ENCODE peak calls at places on chromosomes 6 and 20, in eight cellular contexts. One of them, this sample, is unnamed.

GRCh38 chr6:16060039-16060438 is 68.8 kb upstream of the MYLIP start:
- DNase-seq in SK-N-SH: no peak
- DNase-seq in fibroblast of mammary gland: no peak
- DNase-seq in NCI-H2029 treated with DMSO at 0.1 percent for 48 hours: peak
- DNase-seq in chondrocyte: no peak
- DNase-seq in SK-N-DZ: no peak
- DNase-seq in AG04450: no peak
- DNase-seq in sciatic nerve: no peak
- DNase-seq in this sample: no peak

GRCh38 chr20:64139200-64140081 is 24.8 kb upstream of the MYT1 start:
- DNase-seq in SK-N-SH: peak
- DNase-seq in fibroblast of mammary gland: no peak
- DNase-seq in NCI-H2029 treated with DMSO at 0.1 percent for 48 hours: no peak
- DNase-seq in chondrocyte: no peak
- DNase-seq in SK-N-DZ: no peak
- DNase-seq in AG04450: no peak
- DNase-seq in sciatic nerve: peak
- DNase-seq in this sample: no peak

GRCh38 chr20:46330072-46330763 is 21.9 kb upstream of the CDH22 start:
- DNase-seq in SK-N-SH: peak
- DNase-seq in fibroblast of mammary gland: no peak
- DNase-seq in NCI-H2029 treated with DMSO at 0.1 percent for 48 hours: peak
- DNase-seq in chondrocyte: no peak
- DNase-seq in SK-N-DZ: no peak
- DNase-seq in AG04450: no peak
- DNase-seq in sciatic nerve: no peak
- DNase-seq in this sample: no peak

GRCh38 chr6:93040375-93040774 is 379.0 kb downstream of the EPHA7 start:
- DNase-seq in SK-N-SH: no peak
- DNase-seq in fibroblast of mammary gland: no peak
- DNase-seq in NCI-H2029 treated with DMSO at 0.1 percent for 48 hours: no peak
- DNase-seq in chondrocyte: no peak
- DNase-seq in SK-N-DZ: no peak
- DNase-seq in AG04450: no peak
- DNase-seq in sciatic nerve: no peak
- DNase-seq in this sample: no peak

GRCh38 chr6:44051516-44051915 is 75.7 kb downstream of the MRPL14 start:
- DNase-seq in SK-N-SH: no peak
- DNase-seq in fibroblast of mammary gland: peak
- DNase-seq in NCI-H2029 treated with DMSO at 0.1 percent for 48 hours: no peak
- DNase-seq in chondrocyte: peak
- DNase-seq in SK-N-DZ: no peak
- DNase-seq in AG04450: no peak
- DNase-seq in sciatic nerve: no peak
- DNase-seq in this sample: peak

GRCh38 chr20:24657211-24657610 is 187.8 kb downstream of the SYNDIG1 start:
- DNase-seq in SK-N-SH: no peak
- DNase-seq in fibroblast of mammary gland: peak
- DNase-seq in NCI-H2029 treated with DMSO at 0.1 percent for 48 hours: no peak
- DNase-seq in chondrocyte: peak
- DNase-seq in SK-N-DZ: no peak
- DNase-seq in AG04450: no peak
- DNase-seq in sciatic nerve: no peak
- DNase-seq in this sample: no peak

GRCh38 chr6:15491255-15491985 is 171.4 kb downstream of the DTNBP1 start:
- DNase-seq in SK-N-SH: peak
- DNase-seq in fibroblast of mammary gland: peak
- DNase-seq in NCI-H2029 treated with DMSO at 0.1 percent for 48 hours: peak
- DNase-seq in chondrocyte: no peak
- DNase-seq in SK-N-DZ: peak
- DNase-seq in AG04450: peak
- DNase-seq in sciatic nerve: peak
- DNase-seq in this sample: peak

GRCh38 chr6:111663692-111664564 is 58.2 kb upstream of the TRAF3IP2 start:
- DNase-seq in SK-N-SH: peak
- DNase-seq in fibroblast of mammary gland: peak
- DNase-seq in NCI-H2029 treated with DMSO at 0.1 percent for 48 hours: no peak
- DNase-seq in chondrocyte: no peak
- DNase-seq in SK-N-DZ: peak
- DNase-seq in AG04450: no peak
- DNase-seq in sciatic nerve: no peak
- DNase-seq in this sample: no peak

GRCh38 chr6:34813028-34813742 is 21.3 kb downstream of the BLTP3A start:
- DNase-seq in SK-N-SH: peak
- DNase-seq in fibroblast of mammary gland: no peak
- DNase-seq in NCI-H2029 treated with DMSO at 0.1 percent for 48 hours: no peak
- DNase-seq in chondrocyte: no peak
- DNase-seq in SK-N-DZ: no peak
- DNase-seq in AG04450: no peak
- DNase-seq in sciatic nerve: no peak
- DNase-seq in this sample: no peak

GRCh38 chr20:63751471-63752271 is 12.1 kb downstream of the SLC2A4RG start:
- DNase-seq in SK-N-SH: peak
- DNase-seq in fibroblast of mammary gland: no peak
- DNase-seq in NCI-H2029 treated with DMSO at 0.1 percent for 48 hours: no peak
- DNase-seq in chondrocyte: peak
- DNase-seq in SK-N-DZ: peak
- DNase-seq in AG04450: no peak
- DNase-seq in sciatic nerve: peak
- DNase-seq in this sample: no peak

GRCh38 chr6:20569000-20569610 is 34.8 kb downstream of the CDKAL1 start:
- DNase-seq in SK-N-SH: no peak
- DNase-seq in fibroblast of mammary gland: peak
- DNase-seq in NCI-H2029 treated with DMSO at 0.1 percent for 48 hours: no peak
- DNase-seq in chondrocyte: no peak
- DNase-seq in SK-N-DZ: peak
- DNase-seq in AG04450: no peak
- DNase-seq in sciatic nerve: no peak
- DNase-seq in this sample: peak

This sample was measured in M059J.